ENCODE peak calls at places on chromosome 21, in eight cellular contexts. K is epithelial cell of esophagus, V is choroid plexus epithelial cell, H is Caco-2, I is omental fat pad, G is left ventricle myocardium inferior, Q is endothelial cell, W is progenitor cell of endocrine pancreas. N is an unnamed sample.

GRCh38 chr21:32351428-32351827 is 41.4 kb downstream of the URB1 start:
- DNase-seq in H (no peak), W (no peak), K (peak), I (no peak), G (no peak), Q (no peak), V (no peak), N (no peak)

GRCh38 chr21:42261832-42262200 is 42.9 kb downstream of the ABCG1 start:
- DNase-seq in Q (no peak), W (no peak), I (no peak), V (peak), G (no peak), H (no peak), K (no peak), N (no peak)

GRCh38 chr21:45026066-45026745 is 48.2 kb upstream of the ADARB1 start:
- DNase-seq in Q (no peak), V (no peak), W (no peak), H (no peak), K (no peak), G (no peak), I (no peak), N (no peak)

GRCh38 chr21:42583150-42583991 is 69.7 kb downstream of the SLC37A1 start:
- DNase-seq in V (no peak), H (no peak), W (no peak), I (no peak), K (no peak), G (no peak), Q (no peak), N (no peak)

GRCh38 chr21:46324390-46325072 is 575 bp downstream of the PCNT start:
- DNase-seq in K (peak), H (peak), V (peak), G (peak), I (peak), W (peak), Q (peak), N (peak)

GRCh38 chr21:45576838-45577737 is 34.8 kb upstream of the SLC19A1 start:
- DNase-seq in V (no peak), G (peak), Q (no peak), W (no peak), I (no peak), K (no peak), H (no peak), N (peak)

GRCh38 chr21:32884062-32884461 is 112.5 kb upstream of the PAXBP1 start:
- DNase-seq in Q (no peak), G (no peak), H (peak), W (no peak), I (no peak), K (no peak), V (no peak), N (no peak)

GRCh38 chr21:45416619-45417018 is 11.7 kb downstream of the COL18A1 start:
- DNase-seq in H (no peak), W (no peak), Q (no peak), V (no peak), I (no peak), K (no peak), G (peak), N (no peak)

GRCh38 chr21:45408811-45409261 is 3.9 kb downstream of the COL18A1 start:
- DNase-seq in G (peak), Q (no peak), H (no peak), K (no peak), V (no peak), I (no peak), W (no peak), N (no peak)

GRCh38 chr21:30256100-30256499 is 26.6 kb downstream of the KRTAP24-1 start:
- DNase-seq in V (no peak), G (no peak), W (no peak), H (no peak), K (peak), I (no peak), Q (no peak), N (no peak)

GRCh38 chr21:39479164-39479563 is 27.4 kb downstream of the SH3BGR start:
- DNase-seq in Q (no peak), K (no peak), H (no peak), V (no peak), W (no peak), I (no peak), G (no peak), N (no peak)

GRCh38 chr21:45019076-45019886 is 55.1 kb upstream of the ADARB1 start:
- DNase-seq in Q (no peak), K (peak), G (peak), H (no peak), W (peak), V (no peak), I (no peak), N (no peak)

GRCh38 chr21:46084041-46084561 is 13.8 kb upstream of the COL6A2 start:
- DNase-seq in K (no peak), G (no peak), I (no peak), V (no peak), Q (no peak), W (no peak), H (no peak), N (no peak)

GRCh38 chr21:42075686-42076471 is 4.8 kb downstream of the UMODL1 start:
- DNase-seq in I (no peak), K (no peak), W (no peak), H (no peak), V (no peak), G (no peak), Q (no peak), N (no peak)

GRCh38 chr21:42671778-42672593 is 18.6 kb downstream of the PDE9A start:
- DNase-seq in I (no peak), H (no peak), V (no peak), W (no peak), Q (no peak), K (peak), G (no peak), N (no peak)

GRCh38 chr21:46457801-46458314 is 833 bp upstream of the DIP2A start:
- DNase-seq in K (peak), W (peak), G (peak), V (peak), H (no peak), Q (no peak), I (no peak), N (no peak)

GRCh38 chr21:46542588-46543092 is 62.2 kb downstream of the S100B start:
- DNase-seq in H (no peak), V (no peak), I (no peak), Q (no peak), K (no peak), W (no peak), G (no peak), N (peak)

GRCh38 chr21:45709127-45709526 is 65.6 kb downstream of the PCBP3 start:
- DNase-seq in V (peak), H (no peak), W (no peak), K (no peak), Q (no peak), G (no peak), I (no peak), N (no peak)

GRCh38 chr21:40386301-40386911 is 460.6 kb downstream of the DSCAM start:
- DNase-seq in V (no peak), Q (peak), H (peak), K (peak), I (peak), G (peak), W (peak), N (no peak)

GRCh38 chr21:45378258-45378966 is 26.6 kb upstream of the COL18A1 start:
- DNase-seq in K (no peak), V (peak), G (peak), Q (no peak), I (no peak), H (no peak), W (no peak), N (no peak)

GRCh38 chr21:14500873-14501272 is 45.2 kb downstream of the SAMSN1 start:
- DNase-seq in Q (no peak), G (no peak), W (no peak), H (no peak), I (no peak), K (no peak), V (no peak), N (no peak)

GRCh38 chr21:42691901-42692559 is 38.6 kb downstream of the PDE9A start:
- DNase-seq in K (no peak), Q (no peak), V (no peak), I (no peak), H (no peak), G (no peak), W (no peak), N (no peak)

GRCh38 chr21:45319461-45320211 is 31.9 kb upstream of the POFUT2 start:
- DNase-seq in G (peak), I (no peak), H (no peak), V (peak), W (no peak), Q (no peak), K (no peak), N (no peak)

GRCh38 chr21:24200052-24200451 is 1407.2 kb downstream of the MRPL39 start:
- DNase-seq in I (no peak), G (no peak), Q (no peak), W (no peak), K (no peak), V (no peak), H (no peak), N (no peak)

GRCh38 chr21:18716578-18717138 is 313.1 kb upstream of the TMPRSS15 start:
- DNase-seq in G (no peak), Q (no peak), H (no peak), I (no peak), K (no peak), W (no peak), V (peak), N (no peak)

GRCh38 chr21:18725653-18726052 is 322.1 kb upstream of the TMPRSS15 start:
- DNase-seq in H (peak), G (no peak), I (no peak), V (no peak), Q (peak), K (no peak), W (no peak), N (no peak)

DNA sequence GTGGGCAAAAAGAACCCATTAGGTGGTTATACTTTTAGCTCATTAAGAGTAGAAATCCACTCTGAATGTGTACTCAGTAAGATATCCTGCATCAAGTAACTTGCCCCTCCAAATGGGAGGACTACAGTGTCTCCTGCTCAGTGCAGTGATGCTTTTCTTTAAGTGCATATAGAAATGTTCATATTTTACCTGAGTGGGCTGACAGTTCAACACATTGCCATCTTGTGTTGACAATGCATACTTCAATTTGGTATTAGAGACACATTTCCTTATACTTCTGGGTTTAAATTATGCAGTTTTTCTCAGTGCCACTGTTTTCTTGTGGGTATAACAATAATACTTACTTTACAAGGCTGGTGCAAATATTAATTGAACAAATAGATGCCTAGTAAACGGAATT is 318.6 kb upstream of the TMPRSS15 start:
- DNase-seq in H (no peak), K (no peak), V (peak), W (no peak), Q (no peak), G (no peak), I (no peak), N (no peak)
- TF ChIP-seq CTCF in H (no peak), K (no peak), V (peak), W (no peak), Q (no peak), G (no peak), I (no peak), N (no peak)

DNA sequence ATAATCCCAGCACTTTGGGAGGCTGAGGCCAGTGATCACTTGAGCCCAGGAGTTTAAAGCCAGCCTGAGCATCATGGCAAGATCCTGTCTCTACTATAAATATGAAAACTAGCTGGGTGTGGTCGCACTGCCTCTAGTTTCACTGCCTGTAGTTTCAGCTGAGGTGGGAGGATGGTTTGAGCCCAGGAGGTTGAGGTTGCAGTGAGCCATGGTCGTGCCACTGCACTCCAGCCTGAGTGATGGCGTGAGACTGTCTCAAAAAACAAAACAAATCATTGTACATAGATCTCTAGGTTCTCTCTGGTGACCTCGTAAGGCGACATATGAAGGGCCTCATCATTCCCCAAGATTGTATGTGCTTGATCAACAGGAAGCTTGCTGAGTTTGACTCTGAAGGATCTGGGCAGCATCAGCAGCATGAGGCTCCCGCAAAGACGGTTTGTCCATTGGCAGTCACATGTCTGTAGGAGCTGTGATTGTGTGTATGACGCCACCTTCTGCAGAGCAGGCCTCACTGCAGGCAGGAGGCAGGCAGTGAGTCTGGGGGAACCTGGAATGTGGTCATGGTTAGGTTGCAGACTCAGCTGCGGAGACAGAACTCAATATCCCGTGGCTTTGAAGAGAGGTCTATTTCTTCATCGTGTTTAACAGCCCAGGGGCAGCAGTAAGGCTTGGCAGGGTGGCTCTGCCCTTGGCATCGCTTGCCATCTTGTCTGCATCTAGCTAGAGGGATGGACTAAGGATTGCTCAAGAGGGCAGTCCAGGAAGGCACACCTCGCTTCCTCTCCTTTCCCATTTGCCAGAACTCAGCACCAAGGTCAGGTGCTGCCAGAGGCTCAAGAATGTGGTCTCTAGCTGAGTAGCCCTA is 13.9 kb downstream of the ATP5PO start:
- DNase-seq in Q (peak), V (peak), H (peak), K (peak), W (no peak), G (no peak), I (no peak), N (no peak)
- TF ChIP-seq CTCF in Q (peak), V (peak), H (peak), K (peak), W (peak), G (peak), I (no peak), N (no peak)

GRCh38 chr21:17146426-17146825 is 366.4 kb upstream of the CXADR start:
- DNase-seq in W (no peak), G (no peak), V (no peak), Q (no peak), K (no peak), I (no peak), H (no peak), N (no peak)
- TF ChIP-seq CTCF in W (no peak), G (no peak), V (no peak), Q (no peak), K (no peak), I (no peak), H (no peak), N (no peak)

DNA sequence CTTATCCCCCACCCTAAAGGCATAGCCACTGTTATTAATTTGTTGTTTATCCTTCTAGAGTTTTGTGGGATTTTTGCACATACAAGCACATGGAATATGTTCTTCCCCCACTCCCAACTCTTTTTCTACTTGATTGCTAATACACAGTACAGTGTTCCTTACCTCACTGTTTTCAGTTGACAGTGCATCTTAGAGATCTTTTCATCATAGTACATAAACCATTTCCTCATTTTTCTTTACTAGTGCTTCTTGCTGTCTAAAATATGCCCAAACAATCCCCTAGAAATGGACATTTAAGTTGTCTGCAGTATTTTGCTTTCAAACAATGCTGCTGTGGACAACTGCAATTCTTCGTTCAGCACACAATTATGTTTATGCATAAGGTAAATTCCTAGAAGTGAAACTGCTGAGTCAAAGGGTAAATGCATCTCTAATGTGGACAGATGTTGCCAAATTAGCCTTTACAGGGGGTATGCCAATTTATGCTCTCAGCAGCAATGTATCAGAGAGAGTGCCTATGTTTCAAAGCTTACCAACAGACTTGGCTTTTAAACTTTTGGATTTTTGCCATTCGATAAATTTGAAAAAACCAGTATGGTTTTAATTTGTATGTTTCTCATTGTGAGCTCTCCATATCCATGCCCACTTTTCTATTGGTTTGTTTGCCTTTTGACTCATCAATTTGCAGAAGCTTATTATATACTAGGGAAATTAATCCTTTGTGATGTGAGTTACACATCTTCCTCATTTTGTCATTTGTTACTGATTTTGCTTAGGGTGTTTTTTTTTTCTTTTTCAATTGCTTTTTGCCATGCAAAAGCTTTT is 132.6 kb downstream of the MRPS6 start:
- DNase-seq in V (no peak), K (no peak), W (no peak), G (no peak), I (no peak), Q (no peak), H (no peak), N (no peak)
- TF ChIP-seq CTCF in V (no peak), K (no peak), W (no peak), G (no peak), I (no peak), Q (no peak), H (no peak), N (no peak)

GRCh38 chr21:37164742-37165141 is 91.7 kb downstream of the TTC3 start:
- DNase-seq in V (peak), Q (no peak), W (no peak), H (no peak), K (no peak), I (no peak), G (no peak), N (no peak)

GRCh38 chr21:37165606-37166005 is 92.6 kb downstream of the TTC3 start:
- DNase-seq in I (no peak), K (no peak), W (no peak), G (no peak), V (no peak), Q (no peak), H (no peak), N (no peak)

GRCh38 chr21:37172646-37173045 is 94.5 kb downstream of the VPS26C start:
- DNase-seq in W (no peak), V (no peak), H (no peak), Q (no peak), K (no peak), I (no peak), G (no peak), N (no peak)

GRCh38 chr21:37168666-37169065 is 95.6 kb downstream of the TTC3 start:
- DNase-seq in Q (no peak), I (no peak), G (no peak), K (no peak), V (no peak), W (no peak), H (no peak), N (no peak)

DNA sequence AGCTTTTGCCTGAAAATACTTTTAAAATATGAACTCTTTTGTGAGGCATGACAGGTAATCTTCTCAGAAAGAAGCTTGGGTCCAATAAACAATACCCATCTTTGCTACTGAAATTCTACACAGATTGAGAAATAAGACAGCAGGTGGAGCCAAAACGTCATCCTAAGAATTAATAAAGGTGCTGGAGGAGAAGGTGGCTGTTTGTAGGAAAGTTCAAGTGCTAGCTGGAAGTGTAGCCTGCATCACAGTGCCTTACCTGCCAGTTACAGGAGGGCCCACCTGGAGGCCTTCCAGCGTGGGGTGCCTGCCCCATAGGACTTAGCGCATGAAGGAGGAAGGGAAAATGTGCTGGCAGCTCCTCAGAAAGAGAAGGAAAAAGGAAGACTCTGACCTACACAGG is 93.7 kb downstream of the TTC3 start:
- DNase-seq in K (peak), G (no peak), W (no peak), I (no peak), H (peak), Q (no peak), V (no peak), N (no peak)
- TF ChIP-seq CTCF in K (peak), G (peak), W (peak), I (no peak), H (no peak), Q (no peak), V (peak), N (peak)

GRCh38 chr21:35696644-35697043 is 363.7 kb downstream of the SETD4 start:
- DNase-seq in G (no peak), W (no peak), K (no peak), H (no peak), I (no peak), V (peak), Q (no peak), N (no peak)
- TF ChIP-seq CTCF in G (no peak), W (no peak), K (no peak), H (no peak), I (no peak), V (peak), Q (no peak), N (no peak)

GRCh38 chr21:34128124-34128523 is 54.7 kb downstream of the MRPS6 start:
- DNase-seq in H (no peak), K (no peak), I (no peak), V (peak), W (no peak), G (no peak), Q (no peak), N (no peak)

GRCh38 chr21:34129971-34130597 is 56.7 kb downstream of the MRPS6 start:
- DNase-seq in I (no peak), V (peak), Q (no peak), K (no peak), W (no peak), H (no peak), G (no peak), N (no peak)

GRCh38 chr21:34128674-34129038 is 55.3 kb downstream of the MRPS6 start:
- DNase-seq in I (no peak), K (no peak), V (no peak), G (no peak), H (no peak), Q (no peak), W (no peak), N (no peak)

GRCh38 chr21:34130598-34130985 is 57.2 kb downstream of the MRPS6 start:
- DNase-seq in I (no peak), G (no peak), V (no peak), H (no peak), W (no peak), Q (no peak), K (no peak), N (no peak)

GRCh38 chr21:34129039-34129891 is 55.9 kb downstream of the MRPS6 start:
- DNase-seq in G (peak), K (peak), W (no peak), V (peak), I (no peak), H (no peak), Q (peak), N (no peak)
- TF ChIP-seq CTCF in G (peak), K (peak), W (peak), V (peak), I (no peak), H (no peak), Q (no peak), N (no peak)

DNA sequence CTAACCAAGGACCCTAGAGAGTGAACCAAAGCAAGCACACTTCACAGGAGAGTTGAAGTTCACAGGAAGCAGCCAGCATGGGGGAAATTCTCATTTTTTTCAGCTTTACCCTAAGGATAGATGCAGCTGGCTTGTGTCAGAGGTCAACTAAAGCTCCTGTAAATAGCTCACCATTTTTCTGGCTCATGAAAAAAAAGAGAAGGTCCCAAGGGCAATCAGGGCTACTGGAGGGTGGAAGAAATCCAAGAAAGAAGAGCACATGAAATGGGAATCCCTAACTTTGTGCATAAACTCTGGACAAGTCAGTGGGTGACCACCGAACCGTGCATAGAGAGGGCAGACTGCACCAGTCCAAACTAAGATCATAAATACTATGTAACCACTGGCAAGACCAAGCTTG is 58.4 kb downstream of the KCNJ15 start:
- DNase-seq in K (no peak), Q (no peak), H (no peak), V (peak), G (no peak), I (no peak), W (no peak), N (no peak)
- TF ChIP-seq CTCF in K (no peak), Q (no peak), H (no peak), V (no peak), G (no peak), I (no peak), W (no peak), N (no peak)

N was measured in natural killer cell.